ENCODE peak calls at places on chromosomes 13 and 19, in four cellular contexts. W is heart left ventricle; Z is stimulated activated CD4-positive, alpha-beta T cell treated with anti-CD3 and anti-CD28 coated beads, Interleukin-1b, Interleukin-23, amount 100 ng/mL, for 1 hour; D is activated naive CD8-positive, alpha-beta T cell treated with anti-CD3 and anti-CD28 coated beads for 36 hours. S is an unnamed sample.

GRCh38 chr13:48806522-48806921 is 152.8 kb downstream of the CYSLTR2 start:
- DNase-seq in W (no peak), Z (no peak), D (no peak), S (no peak)

GRCh38 chr13:75744127-75744526 is 108.0 kb downstream of the LMO7 start:
- DNase-seq in W (no peak), Z (no peak), D (no peak), S (no peak)

GRCh38 chr19:7877249-7877836 is 3.2 kb upstream of the PRR36 start:
- DNase-seq in W (no peak), Z (no peak), D (no peak), S (no peak)

GRCh38 chr19:11091343-11092153 is 2.3 kb downstream of the LDLR start:
- DNase-seq in W (peak), Z (no peak), D (peak), S (peak)

GRCh38 chr13:94312511-94313191 is 166.8 kb downstream of the DCT start:
- DNase-seq in W (no peak), Z (no peak), D (no peak), S (no peak)

GRCh38 chr13:20550799-20551198 is 16.2 kb upstream of the IFT88 start:
- DNase-seq in W (no peak), Z (no peak), D (no peak), S (no peak)

GRCh38 chr19:15417699-15418098 is 1.1 kb downstream of the AKAP8L start:
- DNase-seq in W (no peak), Z (no peak), D (no peak), S (no peak)

GRCh38 chr19:12065100-12065538 is 588 bp downstream of the ZNF844 start:
- DNase-seq in W (no peak), Z (no peak), D (peak), S (peak)

GRCh38 chr13:47039106-47039505 is 142.3 kb upstream of the HTR2A start:
- DNase-seq in W (no peak), Z (no peak), D (no peak), S (no peak)

GRCh38 chr13:97274782-97275252 is 52.7 kb downstream of the MBNL2 start:
- DNase-seq in W (no peak), Z (no peak), D (no peak), S (no peak)

GRCh38 chr19:7346488-7346971 is 2.2 kb upstream of the ARHGEF18 start:
- DNase-seq in W (no peak), Z (no peak), D (no peak), S (no peak)

GRCh38 chr13:48680756-48681392 is 27.1 kb downstream of the CYSLTR2 start:
- DNase-seq in W (no peak), Z (no peak), D (no peak), S (no peak)

GRCh38 chr19:478236-478888 is 17.5 kb upstream of the SHC2 start:
- DNase-seq in W (no peak), Z (no peak), D (no peak), S (no peak)

S was measured in transverse colon.